ENCODE peak calls at places on chromosomes 6 and 20, in six cellular contexts. J is right atrium auricular region; C is left lung; W is substantia nigra; H is CD4-positive, alpha-beta T cell; F is renal cortical epithelial cell. Y is an unnamed sample.

GRCh38 chr6:34148864-34149810 is 3.2 kb upstream of the GRM4 start:
- DNase-seq in J (no peak), C (no peak), W (no peak), H (no peak), F (no peak), Y (no peak)

GRCh38 chr6:125230674-125231073 is 71.1 kb downstream of the HDDC2 start:
- DNase-seq in J (no peak), C (no peak), W (no peak), H (no peak), F (no peak), Y (no peak)

GRCh38 chr6:19137419-19138035 is 699.6 kb upstream of the ID4 start:
- DNase-seq in J (no peak), C (no peak), W (no peak), H (no peak), F (peak), Y (no peak)

GRCh38 chr6:25006565-25007001 is 70.8 kb upstream of the RIPOR2 start:
- DNase-seq in J (peak), C (peak), W (peak), H (no peak), F (peak), Y (peak)

GRCh38 chr6:137190710-137191109 is 17.3 kb upstream of the IL22RA2 start:
- DNase-seq in J (no peak), C (no peak), W (no peak), H (no peak), F (no peak), Y (no peak)

GRCh38 chr6:29490055-29490454 is 2.3 kb upstream of the MAS1L start:
- DNase-seq in J (no peak), C (no peak), W (no peak), H (no peak), F (no peak), Y (no peak)

GRCh38 chr6:5082487-5083306 is 2.4 kb upstream of the PPP1R3G start:
- DNase-seq in J (no peak), C (no peak), W (no peak), H (no peak), F (peak), Y (no peak)

GRCh38 chr20:51412333-51412761 is 130.2 kb downstream of the NFATC2 start:
- DNase-seq in J (peak), C (no peak), W (peak), H (no peak), F (peak), Y (no peak)

GRCh38 chr6:94645191-94645590 is 932.1 kb upstream of the MANEA start:
- DNase-seq in J (no peak), C (no peak), W (no peak), H (no peak), F (no peak), Y (no peak)

GRCh38 chr6:130371921-130372320 is 6.1 kb downstream of the TMEM200A start:
- DNase-seq in J (no peak), C (no peak), W (no peak), H (no peak), F (no peak), Y (no peak)

GRCh38 chr6:26595669-26596269 is 984 bp upstream of the ABT1 start:
- DNase-seq in J (peak), C (peak), W (peak), H (peak), F (peak), Y (peak)

GRCh38 chr6:97085772-97086171 is 161.2 kb downstream of the KLHL32 start:
- DNase-seq in J (no peak), C (no peak), W (no peak), H (no peak), F (peak), Y (no peak)

GRCh38 chr20:53857723-53858236 is 212.6 kb downstream of the BCAS1 start:
- DNase-seq in J (peak), C (no peak), W (no peak), H (no peak), F (no peak), Y (no peak)

GRCh38 chr6:10951675-10952282 is 64.9 kb downstream of the SYCP2L start:
- DNase-seq in J (no peak), C (no peak), W (no peak), H (no peak), F (peak), Y (no peak)

GRCh38 chr6:42935322-42935721 is 6.0 kb downstream of the CNPY3 start:
- DNase-seq in J (no peak), C (peak), W (no peak), H (no peak), F (no peak), Y (no peak)

GRCh38 chr6:33380272-33380981 is 11.2 kb upstream of the KIFC1 start:
- DNase-seq in J (no peak), C (no peak), W (no peak), H (no peak), F (no peak), Y (no peak)

GRCh38 chr20:25218492-25218891 is 23.0 kb downstream of the ENTPD6 start:
- DNase-seq in J (no peak), C (no peak), W (no peak), H (no peak), F (no peak), Y (no peak)

GRCh38 chr6:165704001-165704748 is 41.1 kb upstream of the PDE10A start:
- DNase-seq in J (no peak), C (no peak), W (no peak), H (no peak), F (no peak), Y (no peak)

GRCh38 chr20:32966881-32967781 is 37.1 kb downstream of the SUN5 start:
- DNase-seq in J (peak), C (no peak), W (no peak), H (peak), F (no peak), Y (no peak)

GRCh38 chr6:6749791-6750434 is 161.4 kb downstream of the LY86 start:
- DNase-seq in J (peak), C (peak), W (peak), H (peak), F (peak), Y (no peak)

GRCh38 chr20:32034581-32035397 is 17.3 kb upstream of the HCK start:
- DNase-seq in J (peak), C (peak), W (peak), H (no peak), F (no peak), Y (no peak)

GRCh38 chr20:5402903-5403531 is 86.3 kb upstream of the PROKR2 start:
- DNase-seq in J (no peak), C (no peak), W (no peak), H (no peak), F (no peak), Y (no peak)

GRCh38 chr6:27667016-27667415 is 194.1 kb upstream of the ZNF184 start:
- DNase-seq in J (no peak), C (no peak), W (no peak), H (no peak), F (no peak), Y (no peak)

GRCh38 chr20:40525356-40525755 is 163.7 kb downstream of the MAFB start:
- DNase-seq in J (no peak), C (no peak), W (no peak), H (no peak), F (no peak), Y (no peak)

GRCh38 chr6:41492261-41492891 is 53.8 kb upstream of the FOXP4 start:
- DNase-seq in J (no peak), C (no peak), W (no peak), H (no peak), F (no peak), Y (no peak)

GRCh38 chr6:132198896-132199295 is 202.4 kb downstream of the MOXD1 start:
- DNase-seq in J (no peak), C (no peak), W (no peak), H (no peak), F (no peak), Y (no peak)

GRCh38 chr20:64140956-64141355 is 23.3 kb upstream of the MYT1 start:
- DNase-seq in J (no peak), C (peak), W (no peak), H (no peak), F (no peak), Y (no peak)